ENCODE peak calls at places on chromosomes 7 and 10, in nine cellular contexts. F is Caco-2, M is breast epithelium, X is neural progenitor cell, Z is HCT116, I is pancreas, N is fibroblast of lung, O is lower lobe of right lung, T is heart left ventricle. B is an unnamed sample.

GRCh38 chr7:3927446-3928110 is 626.5 kb downstream of the SDK1 start:
- DNase-seq in Z (no peak), I (no peak), X (no peak), F (no peak), O (no peak), M (no peak), T (no peak), N (peak; percentile 85), B (no peak)

GRCh38 chr7:159068893-159069448 is 75.7 kb downstream of the VIPR2 start:
- DNase-seq in F (no peak), N (no peak), Z (no peak), T (no peak), O (no peak), X (no peak), M (no peak), I (no peak), B (no peak)

GRCh38 chr10:59606551-59606961 is 103.1 kb downstream of the SLC16A9 start:
- DNase-seq in Z (no peak), F (no peak), I (no peak), M (no peak), X (no peak), O (no peak), T (no peak), N (peak; percentile 47), B (no peak)

GRCh38 chr7:2687338-2687869 is 598 bp upstream of the AMZ1 start:
- DNase-seq in X (no peak), T (no peak), N (peak; percentile 73), F (no peak), Z (no peak), O (no peak), I (no peak), M (no peak), B (no peak)

GRCh38 chr10:133329401-133330202 is 7.1 kb downstream of the CALY start:
- DNase-seq in X (peak; percentile 93), I (peak; percentile 77), T (peak; percentile 87), F (peak; percentile 93), Z (no peak), M (peak; percentile 65), O (peak; percentile 89), N (peak; percentile 84), B (peak; percentile 94)

GRCh38 chr10:103931603-103932002 is 13.6 kb upstream of the STN1 start:
- DNase-seq in N (no peak), T (no peak), X (no peak), Z (no peak), O (no peak), I (no peak), F (no peak), M (no peak), B (no peak)

GRCh38 chr7:26659121-26659520 is 205.3 kb downstream of the SKAP2 start:
- DNase-seq in F (no peak), N (no peak), T (no peak), X (no peak), O (no peak), I (no peak), Z (no peak), M (no peak), B (no peak)

GRCh38 chr7:27605689-27606269 is 56.9 kb downstream of the HIBADH start:
- DNase-seq in N (peak; percentile 39), T (no peak), F (peak; percentile 33), I (no peak), M (no peak), Z (no peak), O (no peak), X (peak; percentile 18), B (no peak)

GRCh38 chr7:98515201-98515600 is 101.9 kb upstream of the NPTX2 start:
- DNase-seq in F (no peak), M (no peak), T (no peak), X (no peak), I (no peak), N (no peak), Z (no peak), O (no peak), B (no peak)
- H3K27me3 ChIP-seq in F (no peaks in the 10 kb centered on the region), M (no peaks in the 10 kb centered on the region), T (no peaks in the 10 kb centered on the region), X (no peaks in the 10 kb centered on the region), I (no peaks in the 10 kb centered on the region), N (no peaks in the 10 kb centered on the region), Z (no peaks in the 10 kb centered on the region), O (no peaks in the 10 kb centered on the region), B (no peaks in the 10 kb centered on the region)

DNA sequence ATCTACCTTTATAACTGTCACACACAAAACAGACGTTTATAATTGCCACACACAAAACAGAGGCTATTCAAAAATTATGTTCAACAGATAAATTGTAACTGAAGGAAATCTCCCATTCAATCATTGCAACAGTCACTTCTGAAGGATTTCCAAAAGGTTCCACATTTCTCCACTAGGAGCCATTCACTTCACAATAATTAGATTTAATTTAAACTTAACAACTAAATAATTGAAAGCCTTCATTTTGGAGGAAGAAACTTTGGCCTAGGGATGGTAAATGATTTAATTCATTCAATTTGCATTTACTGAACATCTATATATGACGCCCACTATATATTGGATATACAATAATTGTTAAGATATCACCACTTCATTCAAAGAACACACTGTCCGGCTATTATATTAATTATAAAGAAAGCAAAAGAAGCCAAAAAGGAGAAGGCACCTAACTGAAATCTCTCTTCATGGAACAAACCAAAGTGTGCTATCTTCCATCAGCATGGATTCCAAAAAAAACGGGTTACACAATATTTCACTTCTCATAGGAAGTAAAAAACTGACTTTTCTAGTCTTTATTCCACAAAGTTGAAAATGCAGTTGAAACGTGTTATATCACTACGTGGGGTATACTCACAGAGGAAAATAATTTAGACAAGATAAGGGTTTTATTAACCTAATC is 1.7 kb downstream of the ATAD1 start:
- DNase-seq in O (no peak), M (no peak), X (no peak), Z (no peak), I (no peak), F (no peak), T (no peak), N (no peak), B (no peak)
- TF ChIP-seq CTCF in O (no peak), M (no peak), X (peak; percentile 28), Z (no peak), I (no peak), F (peak; percentile 25), T (no peak), N (no peak), B (no peak)

GRCh38 chr7:157850481-157851444 is 514.0 kb downstream of the DNAJB6 start:
- DNase-seq in I (no peak), N (no peak), O (no peak), T (no peak), Z (no peak), F (no peak), X (no peak), M (no peak), B (no peak)
- H3K27me3 ChIP-seq in I (no peaks in the 10 kb centered on the region), N (no peaks in the 10 kb centered on the region), O (peaks cover 11% of the 10 kb centered on the region), T (peaks cover 11% of the 10 kb centered on the region), Z (no peaks in the 10 kb centered on the region), F (no peaks in the 10 kb centered on the region), X (no peaks in the 10 kb centered on the region), M (no peaks in the 10 kb centered on the region), B (no peaks in the 10 kb centered on the region)

GRCh38 chr10:131398166-131398565 is 86.6 kb upstream of the TCERG1L start:
- DNase-seq in X (no peak), F (no peak), N (no peak), I (no peak), Z (no peak), T (no peak), M (no peak), O (no peak), B (no peak)
- TF ChIP-seq CTCF in X (no peak), F (no peak), N (no peak), I (no peak), Z (no peak), T (no peak), M (no peak), O (no peak), B (no peak)

GRCh38 chr10:97180986-97181385 is 4.8 kb downstream of the SLIT1 start:
- DNase-seq in X (no peak), T (no peak), M (no peak), N (no peak), O (no peak), F (no peak), I (no peak), Z (no peak), B (no peak)
- H3K27me3 ChIP-seq in X (peaks cover 100% of the 10 kb centered on the region), T (peaks cover 47% of the 10 kb centered on the region), M (peaks cover 5% of the 10 kb centered on the region), N (peaks cover 28% of the 10 kb centered on the region), O (peaks cover 64% of the 10 kb centered on the region), F (no peaks in the 10 kb centered on the region), I (no peaks in the 10 kb centered on the region), Z (peaks cover 21% of the 10 kb centered on the region), B (no peaks in the 10 kb centered on the region)

DNA sequence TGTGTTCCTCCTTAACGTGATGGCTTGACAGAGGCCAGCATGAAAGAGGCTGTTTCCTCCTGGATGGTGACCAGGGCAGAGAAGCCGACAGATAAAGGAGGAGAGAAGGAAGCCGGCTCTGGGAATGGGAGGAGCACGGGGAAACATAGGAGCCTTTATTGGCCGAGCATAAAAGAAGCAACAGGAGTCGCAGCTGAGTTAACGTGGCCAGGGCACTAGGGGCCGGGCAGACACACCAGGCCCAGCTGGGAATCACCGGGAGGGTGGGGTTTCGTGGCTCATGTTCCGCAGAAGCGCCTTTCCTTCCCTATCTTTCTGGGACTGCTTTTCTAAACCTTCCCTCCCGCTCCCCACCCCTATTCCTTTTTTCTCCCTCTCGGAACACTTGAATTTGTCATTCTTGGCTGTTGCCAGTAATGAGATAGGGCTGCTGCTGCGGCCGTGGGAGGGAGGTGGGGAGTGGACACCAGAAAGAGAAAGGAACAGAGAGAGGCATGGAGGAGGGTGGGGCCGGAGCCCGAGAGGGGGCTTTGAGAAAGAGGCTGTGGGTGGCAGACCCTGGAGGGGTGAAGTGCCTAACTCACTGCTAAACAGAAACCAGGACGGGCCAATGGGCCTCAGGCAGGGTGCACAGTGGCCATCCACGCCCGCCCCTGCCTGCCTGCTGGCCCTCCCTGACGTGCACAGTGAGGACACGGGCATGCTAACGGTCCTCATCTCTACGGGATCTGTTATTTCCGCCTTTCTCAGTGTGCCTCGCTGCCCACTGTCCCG is 65.2 kb downstream of the COL13A1 start:
- DNase-seq in F (no peak), M (peak; percentile 28), O (no peak), X (peak; percentile 85), T (peak; percentile 27), Z (peak; percentile 26), I (no peak), N (peak; percentile 91), B (peak; percentile 82)
- TF ChIP-seq CTCF in F (no peak), M (no peak), O (no peak), X (no peak), T (no peak), Z (no peak), I (no peak), N (peak; percentile 12), B (no peak)

GRCh38 chr7:144565586-144565985 is 162.1 kb upstream of the NOBOX start:
- DNase-seq in N (no peak), X (peak; percentile 2), T (no peak), Z (no peak), O (no peak), F (no peak), M (no peak), I (no peak), B (no peak)
- H3K27me3 ChIP-seq in N (no peaks in the 10 kb centered on the region), X (no peaks in the 10 kb centered on the region), T (no peaks in the 10 kb centered on the region), Z (no peaks in the 10 kb centered on the region), O (no peaks in the 10 kb centered on the region), F (no peaks in the 10 kb centered on the region), M (no peaks in the 10 kb centered on the region), I (no peaks in the 10 kb centered on the region), B (no peaks in the 10 kb centered on the region)

B was measured in testis.